ENCODE peak calls at places on chromosomes 3 and 15, in nine cellular contexts. W is activated gamma-delta T cell treated with Interleukin-2 at 50 U/mL for 16 hours, V is H54, A is Karpas-422, C is HT1080, L is globus pallidus, B is NAMALWA, M is OCI-LY7, Y is germinal center. O is an unnamed sample.

GRCh38 chr15:37793851-37794250 is 140.6 kb upstream of the TMCO5A start:
- DNase-seq in V (no peak), W (no peak), Y (no peak), A (no peak), C (peak; percentile 17), L (no peak), M (no peak), B (peak; percentile 15), O (no peak)

GRCh38 chr15:98884894-98885293 is 122.7 kb downstream of the PGPEP1L start:
- DNase-seq in Y (no peak), C (no peak), M (no peak), L (no peak), W (no peak), A (no peak), B (no peak), V (no peak), O (no peak)

GRCh38 chr3:191262650-191263049 is 63.6 kb downstream of the OSTN start:
- DNase-seq in V (no peak), L (no peak), Y (no peak), A (no peak), W (no peak), C (no peak), B (no peak), M (peak; percentile 54), O (no peak)

GRCh38 chr3:189557824-189558223 is 73.4 kb upstream of the TP63 start:
- DNase-seq in L (no peak), B (no peak), W (no peak), V (no peak), A (no peak), M (no peak), Y (no peak), C (peak; percentile 23), O (no peak)

GRCh38 chr3:188581791-188582190 is 427.8 kb downstream of the LPP start:
- DNase-seq in A (peak; percentile 78), C (no peak), L (no peak), B (peak; percentile 77), Y (peak; percentile 33), M (peak; percentile 78), W (no peak), V (no peak), O (peak; percentile 11)

GRCh38 chr3:44993471-44994205 is 17.6 kb downstream of the EXOSC7 start:
- DNase-seq in V (peak; percentile 42), B (no peak), Y (no peak), W (no peak), L (no peak), A (no peak), C (no peak), M (no peak), O (no peak)

GRCh38 chr15:76987276-76987675 is 7.7 kb upstream of the PSTPIP1 start:
- DNase-seq in V (no peak), B (no peak), A (no peak), W (no peak), M (no peak), C (no peak), Y (no peak), L (no peak), O (no peak)

GRCh38 chr3:193996641-193997089 is 139.3 kb upstream of the HES1 start:
- DNase-seq in C (no peak), L (no peak), Y (no peak), B (no peak), W (no peak), A (no peak), V (no peak), M (no peak), O (no peak)

GRCh38 chr15:77067691-77068367 is 3.1 kb downstream of the TSPAN3 start:
- DNase-seq in M (no peak), W (no peak), C (no peak), B (peak; percentile 46), L (no peak), Y (no peak), A (peak; percentile 78), V (no peak), O (peak; percentile 16)

GRCh38 chr3:187211532-187212274 is 14.4 kb downstream of the RTP1 start:
- DNase-seq in V (peak; percentile 64), W (no peak), Y (no peak), B (no peak), C (peak; percentile 63), M (no peak), A (no peak), L (no peak), O (no peak)

GRCh38 chr15:89341316-89342005 is 6.8 kb upstream of the POLG start:
- DNase-seq in Y (no peak), M (no peak), V (no peak), L (no peak), C (no peak), W (no peak), B (no peak), A (no peak), O (no peak)

GRCh38 chr15:43095243-43095642 is 10.6 kb downstream of the UBR1 start:
- DNase-seq in Y (no peak), W (no peak), A (no peak), C (no peak), V (no peak), L (no peak), M (no peak), B (no peak), O (no peak)

GRCh38 chr3:141795719-141796435 is 32.7 kb downstream of the GRK7 start:
- DNase-seq in L (no peak), W (peak; percentile 11), C (no peak), B (peak; percentile 82), V (no peak), A (no peak), Y (no peak), M (no peak), O (no peak)

GRCh38 chr15:91032919-91033803 is 10.8 kb upstream of the VPS33B start:
- DNase-seq in C (peak; percentile 18), W (peak; percentile 45), L (no peak), B (peak; percentile 67), V (no peak), M (peak; percentile 55), A (peak; percentile 82), Y (peak; percentile 15), O (peak; percentile 66)

GRCh38 chr15:66622677-66623076 is 56.9 kb upstream of the LCTL start:
- DNase-seq in A (no peak), L (no peak), B (no peak), Y (no peak), W (no peak), M (no peak), V (no peak), C (no peak), O (no peak)

GRCh38 chr15:80115021-80115420 is 37.8 kb upstream of the FAH start:
- DNase-seq in V (no peak), C (no peak), M (no peak), L (no peak), B (no peak), A (no peak), Y (no peak), W (no peak), O (no peak)

GRCh38 chr3:29513236-29513635 is 232.4 kb downstream of the RBMS3 start:
- DNase-seq in L (no peak), A (no peak), C (peak; percentile 65), B (no peak), V (no peak), Y (no peak), M (no peak), W (no peak), O (no peak)

GRCh38 chr3:138188013-138188352 is 882 bp downstream of the ARMC8 start:
- DNase-seq in B (peak; percentile 66), A (peak; percentile 78), M (peak; percentile 57), W (no peak), Y (no peak), V (peak; percentile 26), L (no peak), C (peak; percentile 69), O (no peak)

GRCh38 chr3:21835266-21835665 is 84.3 kb upstream of the ZNF385D start:
- DNase-seq in B (no peak), W (no peak), L (no peak), V (no peak), C (peak; percentile 5), M (no peak), A (no peak), Y (no peak), O (no peak)

GRCh38 chr3:145518639-145519038 is 642.3 kb downstream of the PLOD2 start:
- DNase-seq in B (no peak), V (no peak), A (no peak), W (no peak), M (no peak), C (no peak), Y (no peak), L (no peak), O (no peak)

GRCh38 chr15:72983812-72984211 is 68.5 kb upstream of the NEO1 start:
- DNase-seq in Y (no peak), C (no peak), L (no peak), B (no peak), A (no peak), M (no peak), V (no peak), W (no peak), O (no peak)

GRCh38 chr3:179015551-179016020 is 56.0 kb downstream of the ZMAT3 start:
- DNase-seq in V (peak; percentile 30), B (peak; percentile 96), A (peak; percentile 93), Y (peak; percentile 65), W (peak; percentile 60), L (peak; percentile 55), M (peak; percentile 86), C (peak; percentile 83), O (peak; percentile 91)

GRCh38 chr15:72353266-72353665 is 22.5 kb downstream of the HEXA start:
- DNase-seq in W (no peak), C (no peak), A (no peak), M (no peak), B (no peak), L (no peak), Y (no peak), V (no peak), O (no peak)

GRCh38 chr15:31158858-31159569 is 57.5 kb upstream of the TRPM1 start:
- DNase-seq in C (no peak), L (no peak), W (no peak), A (no peak), B (no peak), V (no peak), M (no peak), Y (no peak), O (no peak)

GRCh38 chr15:51265037-51265555 is 73.3 kb downstream of the CYP19A1 start:
- DNase-seq in V (no peak), Y (no peak), C (no peak), M (no peak), L (no peak), A (no peak), B (no peak), W (no peak), O (no peak)

GRCh38 chr3:33313331-33313730 is 36.1 kb downstream of the FBXL2 start:
- DNase-seq in M (no peak), W (no peak), A (no peak), L (no peak), B (no peak), Y (no peak), V (no peak), C (peak; percentile 51), O (no peak)

GRCh38 chr15:34271493-34271892 is 46.7 kb downstream of the EMC4 start:
- DNase-seq in W (no peak), B (no peak), Y (no peak), V (peak; percentile 40), C (peak; percentile 43), A (no peak), L (no peak), M (no peak), O (no peak)